ENCODE peak calls at places on chromosome 20, in four cellular contexts. Y is CD4-positive, alpha-beta T cell; G is T-cell; D is nucleus accumbens. M is an unnamed sample.

GRCh38 chr20:63519765-63520593 is 586 bp upstream of the PPDPF start:
- DNase-seq in Y (peak; percentile 46), G (peak; percentile 31), D (no peak), M (peak; percentile 67)

GRCh38 chr20:24472426-24472825 is 3.0 kb downstream of the SYNDIG1 start:
- DNase-seq in Y (no peak), G (no peak), D (no peak), M (no peak)

GRCh38 chr20:41006126-41006935 is 22.3 kb upstream of the TOP1 start:
- DNase-seq in Y (no peak), G (no peak), D (no peak), M (no peak)

GRCh38 chr20:33301192-33301930 is 18.3 kb downstream of the BPIFB1 start:
- DNase-seq in Y (no peak), G (no peak), D (no peak), M (no peak)

GRCh38 chr20:301886-302848 is 4.8 kb downstream of the ZCCHC3 start:
- DNase-seq in Y (no peak), G (no peak), D (no peak), M (no peak)

GRCh38 chr20:58138395-58138794 is 90.1 kb downstream of the ANKRD60 start:
- DNase-seq in Y (no peak), G (no peak), D (no peak), M (no peak)

GRCh38 chr20:61391812-61392520 is 139.9 kb downstream of the CDH4 start:
- DNase-seq in Y (no peak), G (no peak), D (no peak), M (no peak)

GRCh38 chr20:25223179-25223661 is 24.7 kb upstream of the PYGB start:
- DNase-seq in Y (no peak), G (no peak), D (no peak), M (no peak)

GRCh38 chr20:24102290-24102689 is 113.7 kb upstream of the GGTLC1 start:
- DNase-seq in Y (no peak), G (no peak), D (no peak), M (no peak)

GRCh38 chr20:22460803-22461202 is 123.6 kb downstream of the FOXA2 start:
- DNase-seq in Y (no peak), G (no peak), D (no peak), M (no peak)

GRCh38 chr20:63021356-63022321 is 14.9 kb upstream of the BHLHE23 start:
- DNase-seq in Y (no peak), G (no peak), D (no peak), M (no peak)

GRCh38 chr20:18904624-18905023 is 91.0 kb downstream of the SCP2D1 start:
- DNase-seq in Y (no peak), G (no peak), D (no peak), M (no peak)

GRCh38 chr20:8693709-8694108 is 375.2 kb upstream of the PLCB4 start:
- DNase-seq in Y (no peak), G (no peak), D (no peak), M (no peak)

M was measured in CD8-positive, alpha-beta memory T cell.